ENCODE peak calls at places on chromosome 14, in ten cellular contexts. A is WTC11; I is MCF 10A; F is EL; K is HFFc6; O is neural crest cell; L is iris pigment epithelial cell; E is NCI-H774; J is activated CD4-positive, alpha-beta T cell treated with anti-CD3 and anti-CD28 coated beads, Interleukin-2, amount 50 U/mL, for 1 hour; D is hippocampal formation. Q is an unnamed sample.

GRCh38 chr14:103074699-103075341 is 9.2 kb upstream of the LBHD2 start:
- DNase-seq in L (no peak), O (no peak), J (no peak), D (no peak), I (no peak), A (no peak), E (no peak), K (no peak), F (no peak), Q (no peak)

GRCh38 chr14:35855886-35856481 is 29.8 kb downstream of the BRMS1L start:
- DNase-seq in D (no peak), L (no peak), J (no peak), O (no peak), A (no peak), F (no peak), E (no peak), K (no peak), I (no peak), Q (no peak)

GRCh38 chr14:71394386-71394785 is 487.1 kb downstream of the PCNX1 start:
- DNase-seq in L (peak), E (no peak), I (no peak), A (no peak), D (no peak), J (no peak), O (no peak), K (no peak), F (no peak), Q (no peak)

GRCh38 chr14:91128699-91129098 is 14.8 kb downstream of the DGLUCY start:
- DNase-seq in O (no peak), A (no peak), E (no peak), J (no peak), D (no peak), F (no peak), L (no peak), K (no peak), I (no peak), Q (no peak)

GRCh38 chr14:101070540-101071492 is 167.3 kb upstream of the RTL1 start:
- DNase-seq in K (no peak), A (peak), J (no peak), O (no peak), I (no peak), E (no peak), D (no peak), L (no peak), F (no peak), Q (no peak)

GRCh38 chr14:106185837-106186233 is 659.5 kb downstream of the TMEM121 start:
- DNase-seq in I (peak), J (peak), O (no peak), K (no peak), E (no peak), D (no peak), A (no peak), L (no peak), F (no peak), Q (peak)

GRCh38 chr14:74207943-74208342 is 31.3 kb upstream of the VSX2 start:
- DNase-seq in K (no peak), O (no peak), F (peak), L (peak), A (peak), D (no peak), E (no peak), J (no peak), I (no peak), Q (peak)

GRCh38 chr14:44609201-44609600 is 102.1 kb upstream of the FSCB start:
- DNase-seq in L (no peak), F (no peak), I (no peak), K (no peak), D (no peak), A (no peak), E (no peak), J (no peak), O (no peak), Q (no peak)

GRCh38 chr14:101604935-101605767 is 43.9 kb downstream of the DIO3 start:
- DNase-seq in E (no peak), I (no peak), A (no peak), L (no peak), D (no peak), F (no peak), J (no peak), K (no peak), O (no peak), Q (no peak)

GRCh38 chr14:24670594-24670993 is 36.6 kb upstream of the GZMB start:
- DNase-seq in L (no peak), F (no peak), I (no peak), O (no peak), K (no peak), J (no peak), A (no peak), E (no peak), D (no peak), Q (no peak)

GRCh38 chr14:98931911-98932310 is 340.1 kb downstream of the BCL11B start:
- DNase-seq in K (no peak), O (no peak), D (no peak), I (no peak), J (peak), F (no peak), A (no peak), E (no peak), L (no peak), Q (no peak)

GRCh38 chr14:78302841-78303240 is 132.7 kb downstream of the NRXN3 start:
- DNase-seq in D (no peak), K (no peak), A (no peak), I (no peak), L (no peak), F (no peak), E (no peak), J (no peak), O (no peak), Q (no peak)

GRCh38 chr14:104085032-104085888 is at the start of gene ASPG:
- DNase-seq in L (no peak), A (peak), O (no peak), F (no peak), J (no peak), K (no peak), D (no peak), E (no peak), I (no peak), Q (no peak)

GRCh38 chr14:50383618-50384225 is 13.0 kb downstream of the CDKL1 start:
- DNase-seq in I (no peak), O (no peak), F (no peak), D (no peak), A (no peak), L (no peak), K (no peak), J (no peak), E (no peak), Q (no peak)

GRCh38 chr14:103021817-103022668 is 35.3 kb downstream of the CDC42BPB start:
- DNase-seq in J (no peak), E (no peak), O (no peak), A (no peak), I (no peak), L (peak), K (peak), F (peak), D (no peak), Q (no peak)

Q was measured in AML-193.